ENCODE peak calls at places on chromosomes 6 and 20, in four cellular contexts. Z is PC-9, Q is ACHN, T is left cardiac atrium. V is an unnamed sample.

GRCh38 chr20:38130687-38131587 is 34.1 kb downstream of the TGM2 start:
- DNase-seq in Z (no peak), Q (no peak), T (peak), V (no peak)

GRCh38 chr20:50073500-50073899 is 39.5 kb downstream of the UBE2V1 start:
- DNase-seq in Z (no peak), Q (no peak), T (no peak), V (no peak)

GRCh38 chr6:52547647-52548352 is 29.1 kb downstream of the TRAM2 start:
- DNase-seq in Z (no peak), Q (no peak), T (no peak), V (no peak)

GRCh38 chr6:34248198-34248726 is 544 bp downstream of the SMIM29 start:
- DNase-seq in Z (no peak), Q (peak), T (peak), V (peak)

GRCh38 chr6:25637946-25638345 is 14.1 kb upstream of the SCGN start:
- DNase-seq in Z (peak), Q (no peak), T (no peak), V (peak)

GRCh38 chr6:13924146-13924948 is 405 bp upstream of the RNF182 start:
- DNase-seq in Z (no peak), Q (peak), T (peak), V (peak)

GRCh38 chr20:49483706-49484101 is 1.2 kb upstream of the KCNB1 start:
- DNase-seq in Z (no peak), Q (no peak), T (no peak), V (no peak)

GRCh38 chr20:61186771-61187170 is 65.3 kb upstream of the CDH4 start:
- DNase-seq in Z (no peak), Q (peak), T (no peak), V (no peak)

GRCh38 chr6:163538331-163538730 is 123.8 kb downstream of the QKI start:
- DNase-seq in Z (no peak), Q (no peak), T (no peak), V (no peak)